ENCODE peak calls at places on chromosomes 13 and 19, in eight cellular contexts. F, U, O, Z, N, W, I and E are unnamed samples.

GRCh38 chr13:84352946-84353345 is 470.7 kb upstream of the SLITRK1 start:
- DNase-seq in N (no peak), O (no peak), Z (no peak), U (no peak), I (no peak), W (no peak), F (no peak), E (no peak)

GRCh38 chr19:53308339-53308811 is 25.2 kb upstream of the ZNF845 start:
- DNase-seq in F (no peak), I (no peak), O (no peak), W (peak), Z (peak), U (no peak), N (peak), E (no peak)

GRCh38 chr19:33883869-33884519 is 87.3 kb downstream of the KCTD15 start:
- DNase-seq in U (no peak), W (no peak), O (no peak), I (no peak), F (no peak), Z (no peak), N (no peak), E (no peak)

GRCh38 chr13:113862766-113863510 is 938 bp downstream of the GAS6 start:
- DNase-seq in N (peak), F (no peak), Z (peak), W (peak), O (no peak), U (peak), I (no peak), E (peak)

GRCh38 chr19:48196321-48196761 is 25.9 kb downstream of the ZSWIM9 start:
- DNase-seq in F (no peak), I (no peak), Z (peak), U (no peak), N (no peak), O (no peak), W (no peak), E (no peak)

GRCh38 chr13:40438999-40439797 is 227.2 kb downstream of the FOXO1 start:
- DNase-seq in W (no peak), Z (no peak), O (no peak), N (no peak), U (peak), F (no peak), I (no peak), E (no peak)

GRCh38 chr13:20911037-20911436 is 8.5 kb upstream of the XPO4 start:
- DNase-seq in Z (no peak), I (no peak), N (no peak), O (no peak), U (no peak), F (no peak), W (no peak), E (no peak)

GRCh38 chr19:42555317-42555716 is 27.0 kb upstream of the CEACAM1 start:
- DNase-seq in O (no peak), Z (no peak), N (no peak), W (no peak), I (no peak), F (no peak), U (no peak), E (peak)

GRCh38 chr13:19062801-19063200 is 118.8 kb downstream of the TUBA3C start:
- DNase-seq in N (no peak), O (no peak), U (no peak), I (no peak), F (no peak), W (no peak), Z (no peak), E (no peak)

GRCh38 chr13:95378603-95379002 is 77.4 kb upstream of the ABCC4 start:
- DNase-seq in N (no peak), I (no peak), F (no peak), O (no peak), U (no peak), W (no peak), Z (no peak), E (no peak)

GRCh38 chr13:75687145-75687763 is 51.1 kb downstream of the LMO7 start:
- DNase-seq in F (no peak), I (no peak), N (no peak), W (no peak), Z (peak), O (no peak), U (peak), E (peak)

GRCh38 chr19:44662686-44663085 is 8.6 kb upstream of the CEACAM19 start:
- DNase-seq in F (no peak), O (no peak), N (peak), U (no peak), Z (no peak), W (no peak), I (no peak), E (no peak)

GRCh38 chr13:48595330-48596127 is 58.2 kb upstream of the CYSLTR2 start:
- DNase-seq in U (peak), Z (peak), I (peak), N (peak), W (peak), F (peak), O (no peak), E (peak)